ENCODE peak calls at places on chromosomes 11 and 22, in ten cellular contexts. A is prostate gland, X is tibial nerve, V is gastrocnemius medialis, S is hepatocyte, C is AG04450, H is psoas muscle, R is heart right ventricle, F is uterus, Z is pancreas. K is an unnamed sample.

GRCh38 chr11:60195923-60196368 is 13.1 kb upstream of the MS4A6A start:
- DNase-seq in A (no peak), X (no peak), V (no peak), S (no peak), C (no peak), H (no peak), R (no peak), F (no peak), Z (no peak), K (no peak)

GRCh38 chr11:96113100-96113710 is 189.3 kb upstream of the MTMR2 start:
- DNase-seq in A (no peak), X (no peak), V (no peak), S (no peak), C (no peak), H (no peak), R (no peak), F (no peak), Z (no peak), K (no peak)

GRCh38 chr22:37545703-37546435 is 14.4 kb upstream of the CDC42EP1 start:
- DNase-seq in A (peak), X (peak), V (peak), S (peak), C (peak), H (peak), R (peak), F (peak), Z (peak), K (no peak)

GRCh38 chr11:18754308-18754707 is 28.3 kb upstream of the IGSF22 start:
- DNase-seq in A (no peak), X (no peak), V (no peak), S (no peak), C (no peak), H (no peak), R (no peak), F (no peak), Z (no peak), K (no peak)

GRCh38 chr11:16603890-16604783 is 134.3 kb upstream of the C11orf58 start:
- DNase-seq in A (peak), X (peak), V (peak), S (peak), C (no peak), H (peak), R (peak), F (no peak), Z (peak), K (no peak)

GRCh38 chr11:64875369-64876225 is 2.8 kb downstream of the EHD1 start:
- DNase-seq in A (no peak), X (no peak), V (no peak), S (no peak), C (no peak), H (peak), R (no peak), F (no peak), Z (no peak), K (peak)

GRCh38 chr11:128424867-128425285 is 162.5 kb downstream of the ETS1 start:
- DNase-seq in A (no peak), X (no peak), V (no peak), S (peak), C (no peak), H (peak), R (peak), F (no peak), Z (peak), K (no peak)

GRCh38 chr11:17405232-17406005 is 17.0 kb upstream of the KCNJ11 start:
- DNase-seq in A (peak), X (no peak), V (peak), S (peak), C (no peak), H (peak), R (peak), F (peak), Z (peak), K (no peak)

GRCh38 chr11:77879218-77879617 is 58.3 kb downstream of the AAMDC start:
- DNase-seq in A (no peak), X (peak), V (peak), S (no peak), C (peak), H (peak), R (peak), F (peak), Z (no peak), K (peak)

GRCh38 chr11:99693941-99694492 is 673.3 kb downstream of the CNTN5 start:
- DNase-seq in A (no peak), X (no peak), V (no peak), S (peak), C (peak), H (no peak), R (no peak), F (no peak), Z (no peak), K (no peak)

GRCh38 chr11:121039971-121040613 is 16.2 kb downstream of the TBCEL start:
- DNase-seq in A (no peak), X (no peak), V (no peak), S (no peak), C (no peak), H (no peak), R (no peak), F (no peak), Z (no peak), K (no peak)

GRCh38 chr11:22627421-22627820 is 1.8 kb upstream of the FANCF start:
- DNase-seq in A (no peak), X (no peak), V (no peak), S (no peak), C (no peak), H (no peak), R (no peak), F (no peak), Z (no peak), K (no peak)

GRCh38 chr22:29003975-29004646 is 57.5 kb downstream of the C22orf31 start:
- DNase-seq in A (peak), X (no peak), V (peak), S (no peak), C (no peak), H (peak), R (no peak), F (no peak), Z (peak), K (no peak)

GRCh38 chr11:127492025-127492424 is 491.5 kb upstream of the KIRREL3 start:
- DNase-seq in A (no peak), X (no peak), V (no peak), S (no peak), C (no peak), H (no peak), R (no peak), F (peak), Z (no peak), K (no peak)

GRCh38 chr11:24651873-24652272 is 155.0 kb downstream of the LUZP2 start:
- DNase-seq in A (no peak), X (no peak), V (no peak), S (no peak), C (no peak), H (no peak), R (no peak), F (no peak), Z (no peak), K (no peak)

GRCh38 chr22:17097701-17098100 is 12.9 kb downstream of the IL17RA start:
- DNase-seq in A (no peak), X (no peak), V (no peak), S (no peak), C (no peak), H (no peak), R (no peak), F (no peak), Z (no peak), K (no peak)

GRCh38 chr11:23473782-23474181 is 613.5 kb upstream of the CCDC179 start:
- DNase-seq in A (no peak), X (no peak), V (no peak), S (no peak), C (no peak), H (no peak), R (no peak), F (no peak), Z (no peak), K (no peak)

GRCh38 chr11:117583063-117583801 is 213.8 kb downstream of the DSCAML1 start:
- DNase-seq in A (no peak), X (no peak), V (no peak), S (no peak), C (no peak), H (no peak), R (no peak), F (no peak), Z (no peak), K (no peak)

GRCh38 chr22:22616636-22617035 is 27.8 kb upstream of the GGTLC2 start:
- DNase-seq in A (no peak), X (no peak), V (no peak), S (peak), C (no peak), H (no peak), R (no peak), F (no peak), Z (no peak), K (peak)

GRCh38 chr22:21633481-21633880 is 921 bp downstream of the CCDC116 start:
- DNase-seq in A (no peak), X (no peak), V (no peak), S (no peak), C (no peak), H (no peak), R (no peak), F (no peak), Z (no peak), K (no peak)

DNA sequence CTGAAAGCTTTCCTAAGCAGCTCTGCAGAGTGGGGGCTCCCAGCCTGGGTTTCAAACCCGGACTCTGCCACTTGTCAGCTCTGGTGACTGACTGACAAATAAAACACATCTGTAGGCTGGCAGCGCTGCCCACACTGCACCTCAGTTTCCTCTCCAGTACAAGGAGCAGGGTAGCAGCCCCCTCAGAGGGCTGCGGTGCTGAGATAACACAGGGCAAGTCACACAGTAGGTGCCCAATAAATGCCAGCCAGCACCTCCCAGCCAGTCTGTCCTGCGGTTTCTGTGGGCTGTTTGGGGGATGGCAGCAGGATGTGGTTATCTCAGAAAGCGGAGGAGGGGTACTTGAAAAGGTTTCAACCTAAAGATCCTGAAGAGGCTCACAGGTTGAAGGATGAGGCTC is 1.5 kb downstream of the SYT12 start:
- DNase-seq in A (no peak), X (no peak), V (no peak), S (no peak), C (no peak), H (no peak), R (no peak), F (no peak), Z (no peak), K (peak)
- H3K4me3 ChIP-seq in A (no peak), X (no peak), V (no peak), S (no peak), C (no peak), H (no peak), R (no peak), F (no peak), Z (no peak), K (no peak)

DNA sequence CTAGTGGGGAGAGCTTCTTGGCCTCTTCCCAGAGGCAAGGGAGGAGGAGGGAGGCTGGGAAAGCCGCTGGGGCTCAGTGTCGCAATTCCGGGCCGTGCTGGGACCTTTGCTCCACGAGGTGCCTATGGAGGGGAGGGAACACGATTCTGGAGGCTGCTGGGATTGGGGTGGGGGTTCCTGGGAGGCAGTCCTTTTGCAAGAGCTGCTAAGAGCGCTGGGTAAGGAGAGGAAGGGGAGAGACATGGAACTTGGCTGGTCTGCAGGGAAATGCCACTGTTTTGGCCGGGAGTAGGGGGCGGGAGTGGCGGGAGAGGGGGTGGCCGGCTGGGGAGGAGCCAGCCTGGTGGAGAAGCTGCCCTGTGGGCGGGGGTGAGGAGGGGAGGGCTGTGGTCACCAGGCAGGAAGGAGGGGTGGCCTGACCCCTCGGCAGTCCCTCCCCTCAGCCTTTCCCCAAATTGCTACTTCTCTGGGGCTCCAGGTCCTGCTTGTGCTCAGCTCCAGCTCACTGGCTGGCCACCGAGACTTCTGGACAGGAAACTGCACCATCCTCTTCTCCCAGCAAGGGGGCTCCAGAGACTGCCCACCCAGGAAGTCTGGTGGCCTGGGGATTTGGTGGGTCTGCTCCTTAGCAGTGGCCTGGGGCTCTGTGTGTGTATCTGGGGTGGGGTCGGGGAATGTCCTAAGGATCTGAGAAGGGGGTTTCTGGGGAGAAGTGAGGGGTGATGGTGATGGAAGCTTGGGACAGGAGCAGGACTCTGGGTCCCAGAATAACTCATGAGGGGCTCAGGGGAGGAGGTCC is at the start of gene NR1H3:
- DNase-seq in A (peak), X (peak), V (peak), S (peak), C (no peak), H (peak), R (peak), F (peak), Z (peak), K (peak)
- TF ChIP-seq CTCF in A (peak), X (peak), V (peak), S (peak), C (peak), H (peak), R (peak), F (peak), Z (no peak), K (peak)

GRCh38 chr11:69558519-69558941 is 77.1 kb downstream of the LINC01488 start:
- DNase-seq in A (no peak), X (no peak), V (no peak), S (no peak), C (no peak), H (no peak), R (no peak), F (no peak), Z (no peak), K (no peak)

GRCh38 chr11:69560141-69560790 is 78.8 kb downstream of the LINC01488 start:
- DNase-seq in A (no peak), X (no peak), V (no peak), S (no peak), C (no peak), H (no peak), R (no peak), F (no peak), Z (no peak), K (no peak)

GRCh38 chr11:69559181-69559580 is 77.7 kb downstream of the LINC01488 start:
- DNase-seq in A (no peak), X (no peak), V (no peak), S (no peak), C (no peak), H (no peak), R (no peak), F (no peak), Z (no peak), K (no peak)

GRCh38 chr11:69554849-69555248 is 73.4 kb downstream of the LINC01488 start:
- DNase-seq in A (no peak), X (no peak), V (no peak), S (no peak), C (no peak), H (no peak), R (no peak), F (no peak), Z (no peak), K (no peak)

DNA sequence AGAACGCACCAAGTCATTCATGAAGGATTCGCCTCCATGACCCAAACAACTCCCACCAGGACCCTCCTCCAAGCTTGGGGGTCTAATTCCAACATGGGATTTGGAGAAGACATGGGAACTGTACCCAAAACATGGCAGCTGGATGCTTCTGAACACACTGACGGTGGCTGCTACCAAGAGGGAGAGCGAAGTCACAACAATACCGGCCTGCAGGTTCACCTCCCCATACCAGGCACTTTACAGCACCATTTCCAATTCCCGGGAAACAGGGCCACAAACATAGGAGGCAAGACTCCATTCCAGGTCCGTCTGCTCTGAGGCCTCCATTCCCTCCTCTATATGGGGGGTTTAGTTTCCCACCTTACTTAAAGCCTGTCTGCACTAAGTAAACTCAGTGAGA is 75.8 kb downstream of the LINC01488 start:
- DNase-seq in A (no peak), X (no peak), V (no peak), S (no peak), C (no peak), H (no peak), R (no peak), F (no peak), Z (no peak), K (no peak)
- H3K4me3 ChIP-seq in A (no peak), X (no peak), V (no peak), S (no peak), C (no peak), H (no peak), R (no peak), F (no peak), Z (no peak), K (no peak)

GRCh38 chr11:101429708-101430107 is 154.1 kb downstream of the TRPC6 start:
- DNase-seq in A (no peak), X (no peak), V (no peak), S (peak), C (no peak), H (no peak), R (no peak), F (no peak), Z (no peak), K (no peak)

GRCh38 chr11:101430236-101430635 is 153.6 kb downstream of the TRPC6 start:
- DNase-seq in A (no peak), X (no peak), V (no peak), S (no peak), C (no peak), H (no peak), R (no peak), F (no peak), Z (no peak), K (no peak)

GRCh38 chr11:101434241-101434640 is 149.6 kb downstream of the TRPC6 start:
- DNase-seq in A (no peak), X (no peak), V (no peak), S (no peak), C (no peak), H (no peak), R (no peak), F (no peak), Z (no peak), K (no peak)

GRCh38 chr11:101428918-101429317 is 154.9 kb downstream of the TRPC6 start:
- DNase-seq in A (no peak), X (no peak), V (no peak), S (peak), C (no peak), H (no peak), R (no peak), F (no peak), Z (no peak), K (peak)
- TF ChIP-seq CTCF in A (peak), X (no peak), V (no peak), S (peak), C (peak), H (no peak), R (no peak), F (no peak), Z (no peak), K (peak)

GRCh38 chr11:125166903-125167291 is 2.3 kb downstream of the PKNOX2 start:
- DNase-seq in A (no peak), X (no peak), V (no peak), S (no peak), C (no peak), H (no peak), R (no peak), F (no peak), Z (no peak), K (no peak)
- H3K4me3 ChIP-seq in A (peak), X (peak), V (peak), S (peak), C (peak), H (peak), R (peak), F (peak), Z (peak), K (no peak)

GRCh38 chr11:104968365-104968855 is at the start of gene CASP4:
- DNase-seq in A (peak), X (no peak), V (no peak), S (peak), C (peak), H (no peak), R (no peak), F (peak), Z (peak), K (peak)
- TF ChIP-seq CTCF in A (no peak), X (no peak), V (no peak), S (no peak), C (no peak), H (no peak), R (no peak), F (no peak), Z (no peak), K (no peak)

GRCh38 chr11:9137293-9138132 is 46.1 kb upstream of the SCUBE2 start:
- DNase-seq in A (peak), X (peak), V (peak), S (peak), C (peak), H (peak), R (peak), F (peak), Z (peak), K (peak)
- H3K4me3 ChIP-seq in A (no peak), X (no peak), V (no peak), S (no peak), C (no peak), H (no peak), R (no peak), F (no peak), Z (no peak), K (no peak)

DNA sequence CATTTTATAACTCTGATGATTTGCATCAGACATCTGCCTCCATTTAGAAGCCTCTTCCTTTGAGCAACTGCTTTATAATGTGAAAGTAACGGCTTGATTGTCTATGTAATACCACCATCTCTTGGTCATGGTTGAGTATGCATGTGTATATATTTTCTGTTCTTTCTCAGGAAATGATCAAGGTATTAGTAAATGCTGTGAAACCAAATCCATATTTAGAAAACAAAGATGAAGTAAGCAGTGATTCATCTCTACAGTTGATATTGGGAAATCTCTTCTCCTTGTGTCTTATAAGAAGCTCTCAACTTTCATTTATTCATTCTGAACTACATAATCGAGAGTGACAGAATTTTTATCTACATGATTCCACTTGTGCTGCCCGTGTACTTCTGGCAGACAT is 104.6 kb upstream of the ANO3 start:
- DNase-seq in A (no peak), X (no peak), V (no peak), S (peak), C (peak), H (no peak), R (no peak), F (no peak), Z (no peak), K (peak)
- TF ChIP-seq CTCF in A (peak), X (peak), V (peak), S (peak), C (peak), H (peak), R (peak), F (peak), Z (no peak), K (peak)

K was measured in OCI-LY7.